ENCODE peak calls at places on chromosomes 11 and 22, in four cellular contexts. One of them, this sample, is unnamed. For H3K4me1, the result is how much of the 10 kb centered on the place peaks cover.

GRCh38 chr11:1970956-1971355 is 23.8 kb downstream of the MRPL23 start:
- DNase-seq in tibial artery: peak
- DNase-seq in CD8-positive, alpha-beta memory T cell: no peak
- DNase-seq in neuronal stem cell: no peak
- DNase-seq in this sample: no peak

GRCh38 chr11:13152736-13153541 is 124.7 kb upstream of the BMAL1 start:
- DNase-seq in CD8-positive, alpha-beta memory T cell: no peak
- DNase-seq in neuronal stem cell: no peak
- DNase-seq in tibial artery: no peak
- DNase-seq in this sample: peak

GRCh38 chr11:43948341-43949185 is 6.1 kb downstream of the C11orf96 start:
- DNase-seq in CD8-positive, alpha-beta memory T cell: no peak
- DNase-seq in neuronal stem cell: no peak
- DNase-seq in tibial artery: no peak
- DNase-seq in this sample: no peak

GRCh38 chr11:88266919-88267318 is 70.6 kb downstream of the CTSC start:
- DNase-seq in neuronal stem cell: no peak
- DNase-seq in tibial artery: no peak
- DNase-seq in CD8-positive, alpha-beta memory T cell: no peak
- DNase-seq in this sample: no peak

GRCh38 chr11:1205121-1205986 is 17.5 kb upstream of the MUC5B start:
- DNase-seq in tibial artery: peak
- DNase-seq in CD8-positive, alpha-beta memory T cell: no peak
- DNase-seq in neuronal stem cell: no peak
- DNase-seq in this sample: no peak

GRCh38 chr11:110097459-110098012 is 4.3 kb downstream of the ZC3H12C start:
- DNase-seq in tibial artery: no peak
- DNase-seq in CD8-positive, alpha-beta memory T cell: no peak
- DNase-seq in neuronal stem cell: no peak
- DNase-seq in this sample: no peak

GRCh38 chr11:130166457-130166784 is 6.8 kb downstream of the ST14 start:
- DNase-seq in CD8-positive, alpha-beta memory T cell: no peak
- DNase-seq in tibial artery: no peak
- DNase-seq in neuronal stem cell: no peak
- DNase-seq in this sample: peak

GRCh38 chr22:42711281-42711731 is 9.4 kb downstream of the A4GALT start:
- DNase-seq in neuronal stem cell: no peak
- DNase-seq in tibial artery: no peak
- DNase-seq in CD8-positive, alpha-beta memory T cell: no peak
- DNase-seq in this sample: no peak

GRCh38 chr11:101010899-101011298 is 118.7 kb downstream of the PGR start:
- DNase-seq in tibial artery: no peak
- DNase-seq in neuronal stem cell: no peak
- DNase-seq in CD8-positive, alpha-beta memory T cell: no peak
- DNase-seq in this sample: no peak

GRCh38 chr11:128478305-128478704 is 109.1 kb downstream of the ETS1 start:
- DNase-seq in tibial artery: no peak
- DNase-seq in CD8-positive, alpha-beta memory T cell: no peak
- DNase-seq in neuronal stem cell: no peak
- DNase-seq in this sample: no peak

GRCh38 chr22:31080848-31081649 is at the start of gene SMTN:
- DNase-seq in neuronal stem cell: peak
- DNase-seq in CD8-positive, alpha-beta memory T cell: peak
- DNase-seq in tibial artery: peak
- DNase-seq in this sample: peak

GRCh38 chr11:8286886-8287285 is 23.2 kb upstream of the LMO1 start:
- DNase-seq in neuronal stem cell: no peak
- DNase-seq in tibial artery: peak
- DNase-seq in CD8-positive, alpha-beta memory T cell: no peak
- DNase-seq in this sample: no peak

GRCh38 chr11:119782673-119783072 is 53.7 kb upstream of the NECTIN1 start:
- DNase-seq in tibial artery: no peak
- DNase-seq in CD8-positive, alpha-beta memory T cell: no peak
- DNase-seq in neuronal stem cell: no peak
- DNase-seq in this sample: peak

GRCh38 chr11:126305699-126306098 is 1.8 kb downstream of the DCPS start:
- DNase-seq in CD8-positive, alpha-beta memory T cell: no peak
- DNase-seq in neuronal stem cell: no peak
- DNase-seq in tibial artery: no peak
- DNase-seq in this sample: no peak
- H3K4me1 ChIP-seq in CD8-positive, alpha-beta memory T cell: under half
- H3K4me1 ChIP-seq in neuronal stem cell: under half
- H3K4me1 ChIP-seq in tibial artery: under half
- H3K4me1 ChIP-seq in this sample: under half

GRCh38 chr11:118310781-118311485 is 6.4 kb downstream of the CD3E start:
- DNase-seq in tibial artery: no peak
- DNase-seq in neuronal stem cell: no peak
- DNase-seq in CD8-positive, alpha-beta memory T cell: no peak
- DNase-seq in this sample: no peak

GRCh38 chr11:118312328-118312727 is 7.8 kb downstream of the CD3E start:
- DNase-seq in CD8-positive, alpha-beta memory T cell: no peak
- DNase-seq in neuronal stem cell: no peak
- DNase-seq in tibial artery: no peak
- DNase-seq in this sample: no peak

GRCh38 chr11:118310271-118310670 is 5.7 kb downstream of the CD3E start:
- DNase-seq in tibial artery: no peak
- DNase-seq in neuronal stem cell: no peak
- DNase-seq in CD8-positive, alpha-beta memory T cell: no peak
- DNase-seq in this sample: no peak

GRCh38 chr11:118313242-118313641 is 8.7 kb downstream of the CD3E start:
- DNase-seq in neuronal stem cell: no peak
- DNase-seq in CD8-positive, alpha-beta memory T cell: no peak
- DNase-seq in tibial artery: no peak
- DNase-seq in this sample: no peak

DNA sequence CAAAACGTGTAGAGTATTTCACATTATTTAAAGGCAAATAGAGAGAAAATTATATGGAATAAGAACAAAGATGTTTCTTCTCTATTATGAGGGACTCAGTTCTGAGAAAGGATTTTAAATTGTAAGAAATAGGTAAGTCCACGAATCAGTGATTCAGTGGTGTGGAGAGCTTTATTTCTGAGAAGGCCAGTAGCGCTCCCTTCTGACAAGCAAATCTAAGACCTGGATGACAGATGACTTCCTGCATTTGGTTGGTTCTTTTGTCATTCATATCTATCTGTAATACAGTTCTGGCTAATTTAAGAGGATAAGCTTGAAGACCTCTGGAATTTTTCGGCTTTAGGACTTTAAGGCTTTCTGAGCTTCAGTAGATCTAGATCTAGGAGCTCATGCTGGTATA is 7.0 kb downstream of the CD3E start:
- DNase-seq in tibial artery: no peak
- DNase-seq in neuronal stem cell: no peak
- DNase-seq in CD8-positive, alpha-beta memory T cell: no peak
- DNase-seq in this sample: no peak
- H3K4me1 ChIP-seq in tibial artery: under half
- H3K4me1 ChIP-seq in neuronal stem cell: under half
- H3K4me1 ChIP-seq in CD8-positive, alpha-beta memory T cell: half or more
- H3K4me1 ChIP-seq in this sample: under half

GRCh38 chr11:68337399-68337835 is 25.0 kb downstream of the LRP5 start:
- DNase-seq in CD8-positive, alpha-beta memory T cell: no peak
- DNase-seq in tibial artery: no peak
- DNase-seq in neuronal stem cell: no peak
- DNase-seq in this sample: no peak
- H3K4me1 ChIP-seq in CD8-positive, alpha-beta memory T cell: under half
- H3K4me1 ChIP-seq in tibial artery: half or more
- H3K4me1 ChIP-seq in neuronal stem cell: under half
- H3K4me1 ChIP-seq in this sample: half or more

GRCh38 chr11:77423624-77424023 is 50.3 kb downstream of the PAK1 start:
- DNase-seq in neuronal stem cell: no peak
- DNase-seq in CD8-positive, alpha-beta memory T cell: no peak
- DNase-seq in tibial artery: no peak
- DNase-seq in this sample: no peak
- H3K4me1 ChIP-seq in neuronal stem cell: under half
- H3K4me1 ChIP-seq in CD8-positive, alpha-beta memory T cell: under half
- H3K4me1 ChIP-seq in tibial artery: under half
- H3K4me1 ChIP-seq in this sample: under half

This sample was measured in adipocyte.